ENCODE peak calls at places on chromosomes 5 and 9, in nine cellular contexts. P is naive thymus-derived CD8-positive, alpha-beta T cell; J is iris pigment epithelial cell; O is activated effector memory CD4-positive, alpha-beta T cell treated with anti-CD3 and anti-CD28 coated beads, Interleukin-2, amount 50 U/mL, for 16 hours; C is posterior cingulate gyrus; R is smooth muscle cell of the brain vasculature; W is HT1080; Y is amniotic epithelial cell; I is anterior cingulate cortex. K is an unnamed sample.

GRCh38 chr5:116004248-116004647 is 28.0 kb upstream of the ARL14EPL start:
- DNase-seq in R (no peak), P (no peak), C (no peak), Y (no peak), J (no peak), W (no peak), O (no peak), I (no peak), K (no peak)

GRCh38 chr5:57531333-57531732 is 48.7 kb upstream of the ACTBL2 start:
- DNase-seq in J (no peak), I (no peak), Y (no peak), W (no peak), C (no peak), O (no peak), P (no peak), R (no peak), K (no peak)

GRCh38 chr5:133996683-133997252 is 8.0 kb downstream of the VDAC1 start:
- DNase-seq in O (no peak), C (no peak), J (no peak), I (no peak), Y (no peak), W (no peak), P (no peak), R (no peak), K (peak; percentile 14)

GRCh38 chr9:111662851-111663823 is 1.7 kb downstream of the GNG10 start:
- DNase-seq in Y (no peak), P (no peak), I (no peak), J (no peak), C (no peak), W (no peak), O (peak; percentile 62), R (no peak), K (no peak)

GRCh38 chr5:994821-995220 is 13.8 kb upstream of the NKD2 start:
- DNase-seq in R (no peak), P (no peak), J (no peak), I (no peak), O (peak; percentile 41), C (no peak), Y (no peak), W (no peak), K (peak; percentile 76)

GRCh38 chr9:85112933-85113418 is 443.4 kb downstream of the NTRK2 start:
- DNase-seq in W (no peak), P (no peak), J (no peak), C (no peak), O (no peak), R (no peak), I (no peak), Y (no peak), K (no peak)

GRCh38 chr5:15993334-15993733 is 186.3 kb downstream of the MARCHF11 start:
- DNase-seq in R (no peak), I (no peak), O (no peak), J (peak; percentile 82), C (no peak), Y (peak; percentile 83), W (peak; percentile 87), P (no peak), K (no peak)

GRCh38 chr5:180291234-180291940 is 496 bp downstream of the MAPK9 start:
- DNase-seq in J (no peak), I (no peak), C (no peak), P (peak; percentile 23), R (no peak), O (no peak), Y (no peak), W (no peak), K (no peak)

GRCh38 chr9:97564291-97565175 is 63.1 kb downstream of the TMOD1 start:
- DNase-seq in C (no peak), Y (peak; percentile 86), W (peak; percentile 64), J (peak; percentile 70), I (no peak), R (no peak), P (no peak), O (peak; percentile 25), K (peak; percentile 82)

GRCh38 chr9:96523429-96523828 is 73.5 kb downstream of the HABP4 start:
- DNase-seq in P (no peak), R (no peak), C (no peak), J (peak; percentile 25), O (no peak), W (no peak), Y (peak; percentile 5), I (no peak), K (peak; percentile 94)

GRCh38 chr9:70470050-70471015 is 55.9 kb upstream of the KLF9 start:
- DNase-seq in Y (peak; percentile 77), O (no peak), W (peak; percentile 12), P (no peak), R (no peak), C (no peak), J (no peak), I (no peak), K (peak; percentile 52)

GRCh38 chr5:174532453-174533126 is 191.8 kb upstream of the MSX2 start:
- DNase-seq in O (no peak), J (peak; percentile 99), P (no peak), I (peak; percentile 61), Y (peak; percentile 97), C (peak; percentile 60), R (peak; percentile 81), W (peak; percentile 94), K (peak; percentile 92)

GRCh38 chr9:83707518-83707767 is 315 bp downstream of the UBQLN1 start:
- DNase-seq in O (no peak), J (peak; percentile 86), I (no peak), Y (peak; percentile 73), R (no peak), W (peak; percentile 82), C (no peak), P (no peak), K (no peak)

GRCh38 chr9:114738581-114739316 is 56.8 kb upstream of the TEX48 start:
- DNase-seq in O (peak; percentile 87), P (peak; percentile 71), C (peak; percentile 26), I (peak; percentile 18), Y (peak; percentile 85), R (peak; percentile 54), W (peak; percentile 85), J (peak; percentile 86), K (no peak)

K was measured in posterior vena cava.